ENCODE peak calls at places on chromosomes 1 and 21, in four cellular contexts. H is H1, J is neuronal stem cell, V is mesenchymal stem cell. L is an unnamed sample.
A peak's percentile ranks its signal among the peaks of the same experiment; 100 is the strongest.

GRCh38 chr21:32381571-32381970 is 11.2 kb downstream of the URB1 start:
- DNase-seq in H (no peak), J (no peak), V (no peak), L (no peak)

GRCh38 chr1:24826510-24826909 is 81.3 kb downstream of the CLIC4 start:
- DNase-seq in H (no peak), J (no peak), V (no peak), L (no peak)

GRCh38 chr21:39637971-39638628 is 25.4 kb downstream of the B3GALT5 start:
- DNase-seq in H (no peak), J (no peak), V (no peak), L (no peak)

GRCh38 chr1:62841587-62842169 is 57.7 kb downstream of the ATG4C start:
- DNase-seq in H (no peak), J (peak; percentile 66), V (peak; percentile 63), L (peak; percentile 29)

GRCh38 chr21:17730782-17731181 is 88.4 kb downstream of the C21orf91 start:
- DNase-seq in H (no peak), J (no peak), V (peak; percentile 48), L (no peak)

GRCh38 chr1:45304311-45305081 is 22.2 kb upstream of the HPDL start:
- DNase-seq in H (peak; percentile 46), J (no peak), V (no peak), L (no peak)

GRCh38 chr1:184366992-184367391 is 19.8 kb upstream of the C1orf21 start:
- DNase-seq in H (no peak), J (no peak), V (peak; percentile 26), L (no peak)

GRCh38 chr1:157269656-157270375 is 131.6 kb upstream of the ETV3 start:
- DNase-seq in H (no peak), J (no peak), V (no peak), L (no peak)

GRCh38 chr1:65359888-65360287 is 50.5 kb downstream of the DNAJC6 start:
- DNase-seq in H (no peak), J (no peak), V (no peak), L (no peak)
- H3K27ac ChIP-seq in H (no peak overlapping the region), J (no peak overlapping the region), V (no peak overlapping the region), L (no peak overlapping the region)

DNA sequence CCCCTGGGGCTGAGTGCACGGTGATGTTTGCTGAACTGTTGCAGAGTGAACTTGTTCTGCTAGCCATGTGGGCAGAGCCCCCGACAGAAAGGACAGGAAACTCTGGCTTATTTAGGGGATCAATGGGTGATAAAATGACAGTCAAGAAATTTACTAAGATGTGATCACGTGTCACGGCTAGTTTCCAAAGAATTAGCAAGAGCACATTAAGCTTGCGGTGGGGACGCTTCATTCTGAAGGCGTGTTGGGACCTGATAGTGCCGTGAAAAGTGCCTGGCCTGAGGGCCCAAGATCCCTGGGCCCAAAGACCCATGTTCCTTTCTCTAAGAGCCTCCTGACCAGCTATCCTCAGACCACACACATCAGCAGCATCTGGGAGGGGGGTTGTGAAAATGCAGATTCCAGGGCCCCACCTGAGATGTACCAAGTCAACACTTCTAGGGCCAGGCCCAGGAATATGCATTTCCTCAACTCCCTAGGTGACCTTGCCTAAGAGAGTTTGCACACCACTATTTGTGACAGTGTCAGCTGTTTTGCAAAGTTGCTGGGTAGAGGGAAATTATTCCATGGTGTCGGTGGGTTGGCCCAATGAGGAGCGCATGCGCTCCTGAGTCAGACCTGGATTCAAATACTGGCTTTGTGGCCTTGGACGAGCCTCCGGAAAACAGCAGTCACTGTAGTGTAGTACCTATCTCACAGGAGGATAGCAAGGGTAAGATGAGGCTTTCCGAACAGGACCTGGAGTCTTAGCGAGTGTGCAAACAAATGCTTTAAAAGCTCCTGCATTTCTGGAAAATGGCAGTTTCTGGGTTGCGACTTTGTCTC is 77.5 kb downstream of the SPSB1 start:
- DNase-seq in H (no peak), J (no peak), V (no peak), L (peak; percentile 30)
- H2BK12ac ChIP-seq in H (no peak overlapping the region), J (no peak overlapping the region), V (no peak overlapping the region), L (peak overlapping the region; percentile 33)

GRCh38 chr1:238499036-238499435 is 608.3 kb upstream of the ZP4 start:
- DNase-seq in H (no peak), J (no peak), V (no peak), L (no peak)

DNA sequence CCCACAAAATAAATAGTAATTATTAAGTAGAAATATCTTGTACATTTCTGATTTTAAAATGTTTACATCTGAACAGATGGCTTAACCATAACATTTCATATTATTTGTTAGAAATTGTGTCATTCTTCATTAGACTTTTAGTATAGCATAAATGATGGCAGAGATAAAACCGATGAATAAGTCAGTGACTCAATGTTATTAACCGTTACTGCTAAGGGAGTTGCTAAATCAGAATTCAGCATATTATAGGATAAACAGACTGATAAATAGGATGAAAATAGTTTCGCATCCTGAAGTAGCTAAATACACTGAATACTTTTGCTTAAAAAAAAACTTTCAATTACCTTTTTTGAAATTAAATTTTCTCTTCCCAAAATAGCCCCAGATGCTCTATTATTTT is 610.6 kb upstream of the ZP4 start:
- DNase-seq in H (no peak), J (no peak), V (no peak), L (no peak)
- H3K36me3 ChIP-seq in H (no peaks in the 10 kb centered on the region), J (no peaks in the 10 kb centered on the region), V (no peaks in the 10 kb centered on the region), L (no peaks in the 10 kb centered on the region)

GRCh38 chr1:212414328-212415106 is at the start of gene PACC1:
- DNase-seq in H (peak; percentile 96), J (peak; percentile 93), V (peak; percentile 92), L (peak; percentile 97)
- H3K27ac ChIP-seq in H (no peak within 1 kb of the TSS), J (no peak within 1 kb of the TSS), V (no peak within 1 kb of the TSS), L (no peak within 1 kb of the TSS)

GRCh38 chr1:8121261-8122159 is 95.4 kb upstream of the ERRFI1 start:
- DNase-seq in H (no peak), J (no peak), V (peak; percentile 100), L (no peak)
- H2BK12ac ChIP-seq in H (peak overlapping the region; percentile 18), J (no peak overlapping the region), V (no peak overlapping the region), L (peak overlapping the region; percentile 80)

L was measured in trophoblast cell.